ENCODE peak calls at places on chromosomes 16 and 17, in four cellular contexts. O is RWPE2, G is pancreas, K is psoas muscle. X is an unnamed sample.

GRCh38 chr16:86343111-86343642 is 167.2 kb upstream of the FOXF1 start:
- DNase-seq in O (no peak), G (no peak), K (peak; percentile 38), X (peak; percentile 24)

GRCh38 chr17:50884354-50885311 is 18.5 kb upstream of the TOB1 start:
- DNase-seq in O (no peak), G (no peak), K (no peak), X (no peak)

GRCh38 chr16:2960183-2961010 is 3.7 kb upstream of the KREMEN2 start:
- DNase-seq in O (no peak), G (peak; percentile 34), K (no peak), X (no peak)

GRCh38 chr16:85759631-85760419 is 8.9 kb upstream of the C16orf74 start:
- DNase-seq in O (no peak), G (peak; percentile 64), K (no peak), X (no peak)

GRCh38 chr16:78007121-78007520 is 15.2 kb upstream of the CLEC3A start:
- DNase-seq in O (no peak), G (no peak), K (no peak), X (no peak)

GRCh38 chr16:29148867-29149272 is 164.0 kb downstream of the LAT start:
- DNase-seq in O (no peak), G (no peak), K (no peak), X (peak; percentile 47)

GRCh38 chr17:28665994-28666393 is 4.0 kb downstream of the SUPT6H start:
- DNase-seq in O (no peak), G (no peak), K (no peak), X (no peak)

GRCh38 chr16:81447383-81448101 is 2.9 kb downstream of the CMIP start:
- DNase-seq in O (no peak), G (no peak), K (no peak), X (no peak)

GRCh38 chr17:59508999-59509398 is 56.4 kb upstream of the DHX40 start:
- DNase-seq in O (no peak), G (no peak), K (no peak), X (no peak)

GRCh38 chr17:37361543-37361942 is 14.2 kb upstream of the C17orf78 start:
- DNase-seq in O (peak; percentile 83), G (no peak), K (no peak), X (no peak)

GRCh38 chr17:888998-889401 is 90.6 kb downstream of the NXN start:
- DNase-seq in O (no peak), G (no peak), K (no peak), X (no peak)

GRCh38 chr17:333626-334396 is 18.8 kb downstream of the RPH3AL start:
- DNase-seq in O (peak; percentile 40), G (peak; percentile 85), K (peak; percentile 88), X (peak; percentile 83)

GRCh38 chr17:45184144-45184543 is 22.5 kb downstream of the HEXIM2 start:
- DNase-seq in O (no peak), G (no peak), K (no peak), X (no peak)

GRCh38 chr17:33338242-33338641 is 45.1 kb upstream of the ASIC2 start:
- DNase-seq in O (no peak), G (no peak), K (no peak), X (no peak)

GRCh38 chr17:69492410-69493071 is 78.0 kb downstream of the MAP2K6 start:
- DNase-seq in O (peak; percentile 62), G (no peak), K (no peak), X (no peak)

GRCh38 chr16:68732068-68732680 is 4.9 kb upstream of the CDH1 start:
- DNase-seq in O (peak; percentile 87), G (peak; percentile 91), K (no peak), X (no peak)

GRCh38 chr16:56275801-56276200 is 84.5 kb downstream of the GNAO1 start:
- DNase-seq in O (no peak), G (no peak), K (no peak), X (no peak)

GRCh38 chr16:66043326-66043725 is 323.2 kb upstream of the CDH5 start:
- DNase-seq in O (no peak), G (no peak), K (no peak), X (no peak)

GRCh38 chr16:64434526-64435069 is 687.3 kb downstream of the CDH11 start:
- DNase-seq in O (no peak), G (no peak), K (no peak), X (no peak)

GRCh38 chr16:53502331-53503269 is at the start of gene AKTIP:
- DNase-seq in O (no peak), G (peak; percentile 91), K (peak; percentile 42), X (peak; percentile 37)

GRCh38 chr17:43667506-43668438 is 6.0 kb upstream of the MEOX1 start:
- DNase-seq in O (no peak), G (no peak), K (no peak), X (no peak)

GRCh38 chr16:4263504-4264436 is 9.1 kb downstream of the TFAP4 start:
- DNase-seq in O (no peak), G (peak; percentile 58), K (peak; percentile 82), X (peak; percentile 85)

GRCh38 chr16:13153696-13154095 is 252.3 kb downstream of the SHISA9 start:
- DNase-seq in O (no peak), G (no peak), K (no peak), X (no peak)

GRCh38 chr17:46764709-46765401 is 53.6 kb downstream of the WNT3 start:
- DNase-seq in O (no peak), G (peak; percentile 78), K (peak; percentile 43), X (peak; percentile 78)

GRCh38 chr16:67782567-67783352 is 23.6 kb downstream of the RANBP10 start:
- DNase-seq in O (no peak), G (no peak), K (no peak), X (no peak)

GRCh38 chr16:31333686-31334649 is 21.0 kb upstream of the ITGAX start:
- DNase-seq in O (no peak), G (no peak), K (no peak), X (no peak)

GRCh38 chr17:28092109-28092508 is 49.6 kb downstream of the NLK start:
- DNase-seq in O (no peak), G (no peak), K (no peak), X (no peak)

GRCh38 chr16:82748026-82748425 is 121.3 kb downstream of the CDH13 start:
- DNase-seq in O (no peak), G (peak; percentile 29), K (peak; percentile 27), X (peak; percentile 51)

GRCh38 chr16:64158941-64159588 is 962.8 kb downstream of the CDH11 start:
- DNase-seq in O (no peak), G (no peak), K (no peak), X (no peak)

GRCh38 chr16:14180431-14181059 is 109.4 kb downstream of the MRTFB start:
- DNase-seq in O (no peak), G (no peak), K (no peak), X (no peak)

GRCh38 chr17:82548681-82549303 is 29.3 kb downstream of the FOXK2 start:
- DNase-seq in O (no peak), G (no peak), K (no peak), X (peak; percentile 43)

GRCh38 chr16:56866955-56867830 is 2.2 kb downstream of the SLC12A3 start:
- DNase-seq in O (no peak), G (no peak), K (no peak), X (no peak)

GRCh38 chr17:77371117-77371887 is 230.5 kb downstream of the SEC14L1 start:
- DNase-seq in O (no peak), G (no peak), K (peak; percentile 23), X (no peak)
- H3K4me1 ChIP-seq in O (peaks cover 40% of the 10 kb centered on the region), G (peaks cover 15% of the 10 kb centered on the region), K (peaks cover 47% of the 10 kb centered on the region), X (peaks cover 81% of the 10 kb centered on the region)

GRCh38 chr16:89230210-89230609 is 12.7 kb downstream of the ZNF778 start:
- DNase-seq in O (no peak), G (no peak), K (no peak), X (no peak)

GRCh38 chr16:89233678-89234490 is 16.4 kb downstream of the ZNF778 start:
- DNase-seq in O (no peak), G (no peak), K (no peak), X (no peak)

GRCh38 chr16:89237733-89238132 is 20.2 kb downstream of the ZNF778 start:
- DNase-seq in O (no peak), G (no peak), K (no peak), X (no peak)

GRCh38 chr16:89232107-89232506 is 14.6 kb downstream of the ZNF778 start:
- DNase-seq in O (no peak), G (no peak), K (no peak), X (no peak)
- H3K9me3 ChIP-seq in O (no peaks in the 10 kb centered on the region), G (no peaks in the 10 kb centered on the region), K (no peaks in the 10 kb centered on the region), X (peaks cover 25% of the 10 kb centered on the region)

DNA sequence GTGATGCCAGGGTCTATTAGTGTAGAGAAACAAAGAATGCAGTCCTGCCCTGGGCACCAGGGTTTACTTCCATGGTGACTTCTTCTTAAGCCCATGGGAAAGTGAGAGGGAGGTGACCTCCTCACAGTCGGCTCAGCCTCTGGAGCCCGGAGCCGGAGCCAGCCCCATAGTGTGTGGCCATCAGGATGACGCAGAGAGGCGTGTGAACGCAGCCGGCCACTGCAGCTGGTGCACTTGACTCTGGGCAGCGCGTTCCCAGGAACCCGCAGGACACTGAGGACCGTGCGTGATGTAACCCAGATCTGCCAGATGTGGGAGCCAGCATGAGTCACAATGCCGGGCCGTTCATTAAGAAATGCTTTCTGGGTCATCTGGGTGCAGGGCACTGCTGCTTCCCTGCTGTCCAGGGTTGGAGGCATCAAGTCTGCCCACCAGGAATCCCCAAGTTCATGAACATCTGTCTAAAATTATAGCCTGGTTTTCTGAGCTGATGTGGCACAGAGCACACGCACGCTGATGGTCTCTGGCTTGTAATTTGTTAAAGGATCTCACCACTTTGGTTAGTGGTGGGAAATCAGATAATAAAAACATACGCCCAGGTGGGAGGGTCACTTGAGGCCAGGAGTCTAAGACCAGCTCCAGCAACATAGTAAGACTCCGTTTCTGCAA is 114.1 kb downstream of the PITPNC1 start:
- DNase-seq in O (peak; percentile 68), G (peak; percentile 99), K (peak; percentile 91), X (peak; percentile 92)
- TF ChIP-seq CTCF in O (no peak), G (no peak), K (no peak), X (no peak)

GRCh38 chr16:27238591-27238990 is 30.0 kb downstream of the NSMCE1 start:
- DNase-seq in O (no peak), G (no peak), K (no peak), X (no peak)
- H3K4me1 ChIP-seq in O (peaks cover 15% of the 10 kb centered on the region), G (no peaks in the 10 kb centered on the region), K (peaks cover 25% of the 10 kb centered on the region), X (peaks cover 75% of the 10 kb centered on the region)

X was measured in left ventricle myocardium inferior.